ENCODE peak calls at places on chromosomes 3 and 15, in ten cellular contexts. One of them, this sample, is unnamed.

GRCh38 chr3:189625566-189625965 is 5.6 kb upstream of the TP63 start:
- DNase-seq in stomach: no peak
- DNase-seq in SK-N-SH: no peak
- DNase-seq in tibial nerve: no peak
- DNase-seq in HepG2: no peak
- DNase-seq in A549: no peak
- DNase-seq in transverse colon: no peak
- DNase-seq in K562: no peak
- DNase-seq in sigmoid colon: no peak
- DNase-seq in esophagus muscularis mucosa: no peak
- DNase-seq in this sample: no peak

GRCh38 chr3:42557849-42558248 is 23.9 kb downstream of the SEC22C start:
- DNase-seq in stomach: no peak
- DNase-seq in SK-N-SH: no peak
- DNase-seq in tibial nerve: no peak
- DNase-seq in HepG2: peak; percentile 13
- DNase-seq in A549: no peak
- DNase-seq in transverse colon: no peak
- DNase-seq in K562: no peak
- DNase-seq in sigmoid colon: no peak
- DNase-seq in esophagus muscularis mucosa: no peak
- DNase-seq in this sample: no peak

GRCh38 chr3:148255981-148256969 is 441.4 kb upstream of the AGTR1 start:
- DNase-seq in stomach: no peak
- DNase-seq in SK-N-SH: no peak
- DNase-seq in tibial nerve: no peak
- DNase-seq in HepG2: peak; percentile 81
- DNase-seq in A549: no peak
- DNase-seq in transverse colon: no peak
- DNase-seq in K562: no peak
- DNase-seq in sigmoid colon: no peak
- DNase-seq in esophagus muscularis mucosa: peak; percentile 68
- DNase-seq in this sample: no peak

GRCh38 chr15:66912001-66912400 is 153.4 kb upstream of the SMAD3 start:
- DNase-seq in stomach: no peak
- DNase-seq in SK-N-SH: no peak
- DNase-seq in tibial nerve: no peak
- DNase-seq in HepG2: no peak
- DNase-seq in A549: no peak
- DNase-seq in transverse colon: no peak
- DNase-seq in K562: no peak
- DNase-seq in sigmoid colon: no peak
- DNase-seq in esophagus muscularis mucosa: no peak
- DNase-seq in this sample: no peak

GRCh38 chr3:195154793-195155535 is 116.0 kb downstream of the XXYLT1 start:
- DNase-seq in stomach: peak; percentile 94
- DNase-seq in SK-N-SH: peak; percentile 86
- DNase-seq in tibial nerve: peak; percentile 76
- DNase-seq in HepG2: peak; percentile 91
- DNase-seq in A549: no peak
- DNase-seq in transverse colon: peak; percentile 82
- DNase-seq in K562: peak; percentile 57
- DNase-seq in sigmoid colon: peak; percentile 98
- DNase-seq in esophagus muscularis mucosa: peak; percentile 94
- DNase-seq in this sample: peak; percentile 94

GRCh38 chr3:53402323-53402722 is 55.0 kb upstream of the DCP1A start:
- DNase-seq in stomach: no peak
- DNase-seq in SK-N-SH: no peak
- DNase-seq in tibial nerve: no peak
- DNase-seq in HepG2: no peak
- DNase-seq in A549: no peak
- DNase-seq in transverse colon: no peak
- DNase-seq in K562: no peak
- DNase-seq in sigmoid colon: no peak
- DNase-seq in esophagus muscularis mucosa: no peak
- DNase-seq in this sample: no peak

GRCh38 chr3:143139786-143140185 is 20.2 kb downstream of the CHST2 start:
- DNase-seq in stomach: no peak
- DNase-seq in SK-N-SH: no peak
- DNase-seq in tibial nerve: no peak
- DNase-seq in HepG2: no peak
- DNase-seq in A549: no peak
- DNase-seq in transverse colon: peak; percentile 12
- DNase-seq in K562: no peak
- DNase-seq in sigmoid colon: no peak
- DNase-seq in esophagus muscularis mucosa: no peak
- DNase-seq in this sample: no peak

GRCh38 chr15:94252223-94252766 is 20.9 kb downstream of the MCTP2 start:
- DNase-seq in stomach: no peak
- DNase-seq in SK-N-SH: no peak
- DNase-seq in tibial nerve: no peak
- DNase-seq in HepG2: no peak
- DNase-seq in A549: no peak
- DNase-seq in transverse colon: no peak
- DNase-seq in K562: no peak
- DNase-seq in sigmoid colon: no peak
- DNase-seq in esophagus muscularis mucosa: no peak
- DNase-seq in this sample: no peak

GRCh38 chr3:133468251-133468721 is 68.4 kb downstream of the BFSP2 start:
- DNase-seq in stomach: no peak
- DNase-seq in SK-N-SH: no peak
- DNase-seq in tibial nerve: no peak
- DNase-seq in HepG2: no peak
- DNase-seq in A549: no peak
- DNase-seq in transverse colon: no peak
- DNase-seq in K562: no peak
- DNase-seq in sigmoid colon: no peak
- DNase-seq in esophagus muscularis mucosa: no peak
- DNase-seq in this sample: no peak

GRCh38 chr3:94524102-94524922 is 461.5 kb downstream of the NSUN3 start:
- DNase-seq in stomach: no peak
- DNase-seq in SK-N-SH: no peak
- DNase-seq in tibial nerve: no peak
- DNase-seq in HepG2: peak; percentile 70
- DNase-seq in A549: no peak
- DNase-seq in transverse colon: no peak
- DNase-seq in K562: no peak
- DNase-seq in sigmoid colon: no peak
- DNase-seq in esophagus muscularis mucosa: no peak
- DNase-seq in this sample: peak; percentile 8

GRCh38 chr15:76401285-76401684 is 64.7 kb downstream of the ISL2 start:
- DNase-seq in stomach: no peak
- DNase-seq in SK-N-SH: no peak
- DNase-seq in tibial nerve: no peak
- DNase-seq in HepG2: no peak
- DNase-seq in A549: no peak
- DNase-seq in transverse colon: no peak
- DNase-seq in K562: no peak
- DNase-seq in sigmoid colon: no peak
- DNase-seq in esophagus muscularis mucosa: no peak
- DNase-seq in this sample: no peak

GRCh38 chr15:31263751-31264533 is 62.7 kb upstream of the KLF13 start:
- DNase-seq in stomach: peak; percentile 89
- DNase-seq in SK-N-SH: peak; percentile 63
- DNase-seq in tibial nerve: peak; percentile 63
- DNase-seq in HepG2: no peak
- DNase-seq in A549: no peak
- DNase-seq in transverse colon: peak; percentile 91
- DNase-seq in K562: no peak
- DNase-seq in sigmoid colon: peak; percentile 80
- DNase-seq in esophagus muscularis mucosa: peak; percentile 94
- DNase-seq in this sample: peak; percentile 32

GRCh38 chr15:42890161-42890913 is 30.2 kb downstream of the TTBK2 start:
- DNase-seq in stomach: no peak
- DNase-seq in SK-N-SH: no peak
- DNase-seq in tibial nerve: no peak
- DNase-seq in HepG2: peak; percentile 16
- DNase-seq in A549: no peak
- DNase-seq in transverse colon: no peak
- DNase-seq in K562: no peak
- DNase-seq in sigmoid colon: no peak
- DNase-seq in esophagus muscularis mucosa: no peak
- DNase-seq in this sample: no peak

DNA sequence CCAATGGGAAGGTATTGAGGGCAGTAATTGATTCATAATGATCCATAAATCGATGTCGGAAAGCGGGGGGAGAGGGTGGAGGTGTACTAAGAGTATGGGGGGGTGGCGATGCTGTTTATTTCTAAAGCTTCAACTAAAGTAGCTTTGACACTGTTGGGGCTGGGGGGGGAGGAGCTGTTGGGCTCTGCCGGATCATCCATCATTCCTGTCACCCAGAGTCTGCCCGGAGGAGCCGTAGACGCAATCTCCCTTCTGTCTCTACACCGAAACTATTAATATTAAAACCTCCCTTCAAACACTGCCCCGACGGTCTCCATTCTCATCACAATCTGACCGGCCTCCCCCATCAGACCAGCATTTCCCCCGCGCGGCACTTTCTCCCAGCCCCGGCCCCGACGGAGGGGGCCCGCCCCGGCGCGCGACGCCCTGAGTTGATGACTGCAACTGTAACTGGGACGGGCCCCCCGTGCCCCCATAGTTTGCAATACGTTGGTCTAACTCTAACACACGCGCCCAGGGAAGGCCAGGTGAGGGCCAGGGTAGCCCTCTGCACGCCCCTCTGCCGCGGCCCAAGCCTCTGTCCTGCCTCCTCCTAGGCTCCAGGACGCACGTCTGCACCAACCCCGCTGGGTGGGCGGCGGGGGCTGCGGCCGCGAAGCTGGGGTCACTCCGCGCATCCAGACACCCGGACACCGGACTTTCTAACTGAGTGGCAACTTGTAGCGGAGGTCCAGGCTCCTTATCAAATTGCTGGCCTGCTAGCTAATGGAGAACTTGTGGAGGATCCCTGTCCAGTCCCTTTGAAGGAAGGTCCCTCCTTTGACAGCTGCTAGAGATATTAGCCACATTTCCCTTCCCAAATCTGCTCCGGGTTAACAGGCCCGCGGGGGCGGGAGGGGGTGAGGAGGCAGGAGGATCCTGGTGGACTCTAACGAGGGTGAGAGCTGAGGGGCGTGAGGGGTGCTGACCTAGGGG is 212.0 kb downstream of the MEIS2 start:
- DNase-seq in stomach: no peak
- DNase-seq in SK-N-SH: no peak
- DNase-seq in tibial nerve: no peak
- DNase-seq in HepG2: no peak
- DNase-seq in A549: no peak
- DNase-seq in transverse colon: no peak
- DNase-seq in K562: peak; percentile 25
- DNase-seq in sigmoid colon: no peak
- DNase-seq in esophagus muscularis mucosa: no peak
- DNase-seq in this sample: no peak
- TF ChIP-seq EP300 in stomach: no peak
- TF ChIP-seq EP300 in SK-N-SH: no peak
- TF ChIP-seq EP300 in tibial nerve: no peak
- TF ChIP-seq EP300 in HepG2: no peak
- TF ChIP-seq EP300 in A549: no peak
- TF ChIP-seq EP300 in transverse colon: no peak
- TF ChIP-seq EP300 in K562: no peak
- TF ChIP-seq EP300 in sigmoid colon: no peak
- TF ChIP-seq EP300 in esophagus muscularis mucosa: no peak
- TF ChIP-seq EP300 in this sample: no peak

DNA sequence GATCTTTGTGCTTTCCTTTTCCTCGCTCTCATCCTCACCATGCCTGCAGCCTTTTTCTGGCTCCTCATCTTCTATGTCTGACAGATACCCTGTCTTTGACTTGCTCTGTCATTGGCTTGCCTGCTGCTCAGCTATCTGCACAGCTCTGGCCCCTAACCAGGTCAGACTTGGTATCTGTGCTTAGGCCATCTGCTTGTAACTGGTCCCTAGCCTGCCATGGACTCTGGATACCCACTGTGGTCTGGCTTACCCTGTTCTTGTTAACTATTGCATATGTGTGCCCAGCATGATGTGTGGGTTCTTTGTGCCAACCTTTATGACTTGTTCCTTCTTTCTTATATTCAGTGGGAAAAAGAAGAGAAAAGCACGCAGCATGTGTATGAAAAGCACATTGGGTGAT is 109.7 kb upstream of the ROPN1 start:
- DNase-seq in stomach: no peak
- DNase-seq in SK-N-SH: no peak
- DNase-seq in tibial nerve: no peak
- DNase-seq in HepG2: no peak
- DNase-seq in A549: no peak
- DNase-seq in transverse colon: no peak
- DNase-seq in K562: no peak
- DNase-seq in sigmoid colon: no peak
- DNase-seq in esophagus muscularis mucosa: no peak
- DNase-seq in this sample: no peak
- H3K4me1 ChIP-seq in stomach: no peaks in the 10 kb centered on the region
- H3K4me1 ChIP-seq in SK-N-SH: peaks cover 2% of the 10 kb centered on the region
- H3K4me1 ChIP-seq in tibial nerve: peaks cover under 1% of the 10 kb centered on the region
- H3K4me1 ChIP-seq in HepG2: no peaks in the 10 kb centered on the region
- H3K4me1 ChIP-seq in A549: no peaks in the 10 kb centered on the region
- H3K4me1 ChIP-seq in transverse colon: no peaks in the 10 kb centered on the region
- H3K4me1 ChIP-seq in K562: no peaks in the 10 kb centered on the region
- H3K4me1 ChIP-seq in sigmoid colon: peaks cover under 1% of the 10 kb centered on the region
- H3K4me1 ChIP-seq in esophagus muscularis mucosa: peaks cover 6% of the 10 kb centered on the region
- H3K4me1 ChIP-seq in this sample: no peaks in the 10 kb centered on the region

GRCh38 chr3:10983219-10983916 is 9.2 kb upstream of the SLC6A1 start:
- DNase-seq in stomach: peak; percentile 28
- DNase-seq in SK-N-SH: peak; percentile 78
- DNase-seq in tibial nerve: peak; percentile 39
- DNase-seq in HepG2: peak; percentile 25
- DNase-seq in A549: peak; percentile 87
- DNase-seq in transverse colon: peak; percentile 13
- DNase-seq in K562: peak; percentile 72
- DNase-seq in sigmoid colon: no peak
- DNase-seq in esophagus muscularis mucosa: no peak
- DNase-seq in this sample: no peak
- TF ChIP-seq EP300 in stomach: no peak
- TF ChIP-seq EP300 in SK-N-SH: no peak
- TF ChIP-seq EP300 in tibial nerve: no peak
- TF ChIP-seq EP300 in HepG2: no peak
- TF ChIP-seq EP300 in A549: no peak
- TF ChIP-seq EP300 in transverse colon: no peak
- TF ChIP-seq EP300 in K562: no peak
- TF ChIP-seq EP300 in sigmoid colon: no peak
- TF ChIP-seq EP300 in esophagus muscularis mucosa: no peak
- TF ChIP-seq EP300 in this sample: no peak

GRCh38 chr3:3180421-3180820 is 930 bp upstream of the CRBN start:
- DNase-seq in stomach: no peak
- DNase-seq in SK-N-SH: no peak
- DNase-seq in tibial nerve: no peak
- DNase-seq in HepG2: no peak
- DNase-seq in A549: no peak
- DNase-seq in transverse colon: no peak
- DNase-seq in K562: no peak
- DNase-seq in sigmoid colon: no peak
- DNase-seq in esophagus muscularis mucosa: no peak
- DNase-seq in this sample: no peak

GRCh38 chr3:3179407-3180094 is at the start of gene CRBN:
- DNase-seq in stomach: peak; percentile 88
- DNase-seq in SK-N-SH: peak; percentile 98
- DNase-seq in tibial nerve: peak; percentile 85
- DNase-seq in HepG2: peak; percentile 76
- DNase-seq in A549: peak; percentile 88
- DNase-seq in transverse colon: peak; percentile 89
- DNase-seq in K562: peak; percentile 96
- DNase-seq in sigmoid colon: peak; percentile 88
- DNase-seq in esophagus muscularis mucosa: peak; percentile 94
- DNase-seq in this sample: peak; percentile 83

GRCh38 chr3:3177861-3178497 is 1.5 kb downstream of the CRBN start:
- DNase-seq in stomach: no peak
- DNase-seq in SK-N-SH: no peak
- DNase-seq in tibial nerve: no peak
- DNase-seq in HepG2: peak; percentile 14
- DNase-seq in A549: peak; percentile 17
- DNase-seq in transverse colon: no peak
- DNase-seq in K562: peak; percentile 30
- DNase-seq in sigmoid colon: no peak
- DNase-seq in esophagus muscularis mucosa: no peak
- DNase-seq in this sample: no peak

GRCh38 chr3:3178498-3179328 is 778 bp downstream of the CRBN start:
- DNase-seq in stomach: no peak
- DNase-seq in SK-N-SH: no peak
- DNase-seq in tibial nerve: no peak
- DNase-seq in HepG2: no peak
- DNase-seq in A549: no peak
- DNase-seq in transverse colon: no peak
- DNase-seq in K562: no peak
- DNase-seq in sigmoid colon: no peak
- DNase-seq in esophagus muscularis mucosa: no peak
- DNase-seq in this sample: no peak
- H3K4me1 ChIP-seq in stomach: peaks cover 14% of the 10 kb centered on the region
- H3K4me1 ChIP-seq in SK-N-SH: peaks cover 6% of the 10 kb centered on the region
- H3K4me1 ChIP-seq in tibial nerve: peaks cover 44% of the 10 kb centered on the region
- H3K4me1 ChIP-seq in HepG2: peaks cover 25% of the 10 kb centered on the region
- H3K4me1 ChIP-seq in A549: peaks cover 11% of the 10 kb centered on the region
- H3K4me1 ChIP-seq in transverse colon: peaks cover 35% of the 10 kb centered on the region
- H3K4me1 ChIP-seq in K562: peaks cover 4% of the 10 kb centered on the region
- H3K4me1 ChIP-seq in sigmoid colon: peaks cover 21% of the 10 kb centered on the region
- H3K4me1 ChIP-seq in esophagus muscularis mucosa: peaks cover 28% of the 10 kb centered on the region
- H3K4me1 ChIP-seq in this sample: peaks cover 4% of the 10 kb centered on the region

This sample was measured in ovary.